ENCODE peak calls at places on chromosomes 5 and 9, in four cellular contexts. Z is ovary, D is stomach, F is GM12878. R is an unnamed sample.

GRCh38 chr5:84301535-84301934 is 83.1 kb downstream of the EDIL3 start:
- DNase-seq in Z (no peak), D (no peak), F (no peak), R (no peak)

GRCh38 chr9:133158695-133159094 is 5.0 kb downstream of the GBGT1 start:
- DNase-seq in Z (no peak), D (no peak), F (no peak), R (peak; percentile 43)

GRCh38 chr9:107154291-107154690 is 128.8 kb upstream of the RAD23B start:
- DNase-seq in Z (no peak), D (no peak), F (no peak), R (no peak)

GRCh38 chr9:136572003-136572595 is 26.3 kb upstream of the NOTCH1 start:
- DNase-seq in Z (no peak), D (no peak), F (no peak), R (no peak)

GRCh38 chr9:87818308-87818707 is 64.4 kb upstream of the SPATA31E1 start:
- DNase-seq in Z (no peak), D (no peak), F (no peak), R (no peak)

GRCh38 chr5:103207653-103208052 is 50.9 kb upstream of the MACIR start:
- DNase-seq in Z (no peak), D (no peak), F (no peak), R (no peak)

GRCh38 chr5:78475370-78475769 is 115.0 kb downstream of the SCAMP1 start:
- DNase-seq in Z (no peak), D (no peak), F (no peak), R (no peak)

GRCh38 chr5:76601470-76601869 is 21.7 kb downstream of the F2RL2 start:
- DNase-seq in Z (no peak), D (no peak), F (no peak), R (no peak)

GRCh38 chr9:5375091-5375490 is 35.4 kb upstream of the RLN1 start:
- DNase-seq in Z (no peak), D (no peak), F (no peak), R (no peak)

GRCh38 chr5:6377121-6377520 is 1.2 kb downstream of the MED10 start:
- DNase-seq in Z (no peak), D (no peak), F (no peak), R (no peak)

GRCh38 chr9:121945849-121946248 is 147.3 kb downstream of the TTLL11 start:
- DNase-seq in Z (no peak), D (no peak), F (no peak), R (no peak)

GRCh38 chr5:58459276-58459859 is 518 bp downstream of the PLK2 start:
- DNase-seq in Z (no peak), D (peak; percentile 34), F (no peak), R (peak; percentile 75)

GRCh38 chr9:98786750-98787510 is 9.4 kb downstream of the ANKS6 start:
- DNase-seq in Z (no peak), D (no peak), F (no peak), R (peak; percentile 49)

GRCh38 chr9:127135056-127135745 is 12.8 kb upstream of the ANGPTL2 start:
- DNase-seq in Z (peak; percentile 20), D (peak; percentile 20), F (no peak), R (no peak)

GRCh38 chr9:77866882-77867281 is 164.7 kb downstream of the GNAQ start:
- DNase-seq in Z (no peak), D (no peak), F (no peak), R (no peak)

GRCh38 chr9:21326526-21327139 is 8.6 kb downstream of the KLHL9 start:
- DNase-seq in Z (no peak), D (no peak), F (peak; percentile 32), R (no peak)

GRCh38 chr5:154386952-154387629 is 58.7 kb upstream of the SAP30L start:
- DNase-seq in Z (no peak), D (no peak), F (no peak), R (no peak)

GRCh38 chr5:127009784-127010183 is 20.6 kb downstream of the MARCHF3 start:
- DNase-seq in Z (no peak), D (no peak), F (no peak), R (no peak)

GRCh38 chr5:157247267-157247666 is 18.7 kb upstream of the CYFIP2 start:
- DNase-seq in Z (no peak), D (no peak), F (no peak), R (no peak)

GRCh38 chr5:9104576-9105339 is 441.1 kb downstream of the SEMA5A start:
- DNase-seq in Z (no peak), D (no peak), F (no peak), R (no peak)

GRCh38 chr5:180799902-180800801 is 2.5 kb downstream of the MGAT1 start:
- DNase-seq in Z (no peak), D (no peak), F (no peak), R (no peak)

GRCh38 chr5:76331139-76331538 is 71.9 kb upstream of the IQGAP2 start:
- DNase-seq in Z (no peak), D (no peak), F (no peak), R (no peak)

DNA sequence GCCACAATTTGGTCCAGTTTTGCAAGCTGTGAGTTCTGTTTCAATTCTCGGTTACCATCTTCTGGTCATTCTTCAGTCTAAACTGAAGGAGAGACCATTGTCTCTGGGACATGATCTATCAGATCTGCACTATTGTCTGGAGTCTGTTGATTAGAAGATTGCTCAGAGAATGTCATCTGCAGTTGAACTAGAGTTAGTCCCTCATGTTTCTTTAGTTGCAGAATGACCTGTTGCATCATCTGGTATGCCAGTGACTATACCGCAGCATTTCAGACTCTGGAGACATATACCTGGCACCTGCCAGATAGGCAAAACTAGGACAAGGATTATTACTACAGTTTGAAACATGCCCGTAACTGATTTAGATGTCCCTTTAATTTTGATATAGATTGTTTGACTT is 194.8 kb downstream of the LRRC70 start:
- DNase-seq in Z (no peak), D (no peak), F (no peak), R (no peak)
- H3K36me3 ChIP-seq in Z (no peaks in the 10 kb centered on the region), D (no peaks in the 10 kb centered on the region), F (no peaks in the 10 kb centered on the region), R (no peaks in the 10 kb centered on the region)

GRCh38 chr5:177432143-177432904 is 5.8 kb downstream of the GRK6 start:
- DNase-seq in Z (peak; percentile 31), D (no peak), F (no peak), R (peak; percentile 71)
- TF ChIP-seq EP300 in Z (no peak), D (no peak), F (no peak), R (no peak)

GRCh38 chr5:10423009-10423408 is 18.7 kb upstream of the ROPN1L start:
- DNase-seq in Z (no peak), D (no peak), F (no peak), R (no peak)

GRCh38 chr5:10420468-10420867 is 21.2 kb upstream of the ROPN1L start:
- DNase-seq in Z (no peak), D (no peak), F (no peak), R (no peak)

GRCh38 chr5:10420926-10421325 is 20.8 kb upstream of the ROPN1L start:
- DNase-seq in Z (no peak), D (no peak), F (no peak), R (no peak)

GRCh38 chr5:10424124-10424731 is 17.5 kb upstream of the ROPN1L start:
- DNase-seq in Z (no peak), D (no peak), F (no peak), R (no peak)

DNA sequence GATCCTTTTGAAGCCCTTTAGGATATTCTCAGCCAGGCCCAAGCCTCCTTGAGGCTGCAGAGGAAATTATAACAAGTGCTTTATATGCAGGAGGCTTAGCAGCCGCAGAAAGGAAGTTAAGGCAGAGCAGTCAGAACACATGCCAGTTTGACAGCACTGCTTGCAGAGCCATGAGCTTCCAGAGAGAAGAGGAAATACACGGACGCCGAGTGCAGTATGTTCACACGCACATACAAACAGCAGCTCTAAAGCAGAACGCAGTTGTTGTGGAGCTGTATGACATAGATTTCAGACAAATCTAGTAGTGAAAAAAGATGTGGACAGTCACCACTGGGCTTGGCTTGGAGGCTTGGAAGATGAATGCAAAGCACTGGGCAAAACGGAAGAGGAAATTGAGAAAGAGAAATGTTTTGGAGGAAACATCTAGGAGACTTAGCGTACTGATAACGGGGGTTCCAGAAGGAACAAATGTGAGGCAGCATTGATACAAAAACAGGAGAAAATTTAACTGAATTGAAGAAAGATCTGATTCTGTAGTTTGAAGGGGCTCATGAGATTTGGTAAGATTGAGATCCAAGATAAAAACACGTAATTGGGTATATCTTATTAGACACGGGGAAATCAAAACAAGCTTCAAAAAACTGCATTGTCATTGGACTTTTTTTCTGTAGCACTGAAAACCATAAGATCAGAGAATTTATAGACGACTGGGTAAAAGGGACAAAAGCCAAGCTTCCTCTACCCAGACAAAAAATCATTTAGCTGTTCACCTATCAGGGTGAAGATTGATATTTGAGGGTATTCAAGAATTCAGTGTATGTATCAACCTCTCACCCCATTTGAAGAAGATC is 19.6 kb upstream of the ROPN1L start:
- DNase-seq in Z (no peak), D (no peak), F (no peak), R (no peak)
- H3K36me3 ChIP-seq in Z (no peaks in the 10 kb centered on the region), D (peaks cover 96% of the 10 kb centered on the region), F (peaks cover 12% of the 10 kb centered on the region), R (peaks cover 36% of the 10 kb centered on the region)

DNA sequence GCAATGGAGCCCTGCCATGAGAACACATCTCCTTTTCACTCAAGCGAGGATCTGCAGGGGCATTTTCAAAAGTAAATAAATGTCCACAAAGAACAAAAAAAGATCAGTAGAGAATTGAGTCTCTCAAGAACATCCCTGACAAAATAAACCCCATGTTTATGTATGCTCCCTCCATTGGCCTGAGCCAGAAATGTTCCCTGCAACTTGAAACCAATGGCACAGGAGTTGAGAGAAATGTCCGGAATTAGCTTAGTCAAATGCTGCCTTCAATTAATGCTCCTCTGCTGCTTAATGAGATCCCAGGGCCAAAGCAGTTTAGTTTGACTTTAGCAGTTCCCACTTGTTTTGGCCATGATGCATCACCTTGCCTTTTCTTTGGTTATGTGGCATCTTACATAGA is 238.3 kb downstream of the EBF1 start:
- DNase-seq in Z (no peak), D (no peak), F (no peak), R (no peak)
- TF ChIP-seq EP300 in Z (no peak), D (no peak), F (no peak), R (no peak)

DNA sequence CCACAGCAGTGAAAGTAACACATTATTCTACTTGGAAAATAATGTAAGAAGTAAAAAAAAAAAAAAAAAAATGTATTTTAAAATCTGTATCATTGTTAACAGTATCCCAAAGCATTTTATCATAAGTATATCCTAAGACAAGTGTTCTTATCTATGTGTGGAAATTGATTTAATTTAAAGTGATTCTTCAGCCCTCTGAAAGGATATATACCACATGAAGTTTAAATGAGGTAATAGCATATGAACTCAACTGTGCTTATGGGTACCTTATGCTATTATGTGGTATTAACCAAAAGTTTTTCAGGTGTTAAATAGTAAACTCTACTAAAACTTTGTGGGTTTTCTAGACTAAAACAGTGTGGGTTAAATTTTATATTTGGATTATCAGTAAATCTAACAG is 2.8 kb upstream of the SECISBP2 start:
- DNase-seq in Z (no peak), D (no peak), F (no peak), R (no peak)
- H3K36me3 ChIP-seq in Z (no peaks in the 10 kb centered on the region), D (peaks cover 10% of the 10 kb centered on the region), F (peaks cover 2% of the 10 kb centered on the region), R (no peaks in the 10 kb centered on the region)

GRCh38 chr9:912776-913175 is 63.7 kb upstream of the DMRT3 start:
- DNase-seq in Z (no peak), D (no peak), F (no peak), R (no peak)

GRCh38 chr9:922731-923130 is 53.7 kb upstream of the DMRT3 start:
- DNase-seq in Z (no peak), D (no peak), F (no peak), R (no peak)

GRCh38 chr9:920927-921326 is 55.5 kb upstream of the DMRT3 start:
- DNase-seq in Z (no peak), D (no peak), F (no peak), R (no peak)

GRCh38 chr9:917730-918129 is 58.7 kb upstream of the DMRT3 start:
- DNase-seq in Z (no peak), D (no peak), F (no peak), R (no peak)
- TF ChIP-seq EP300 in Z (no peak), D (no peak), F (no peak), R (no peak)